ENCODE peak calls at places on chromosomes 12 and 14, in seven cellular contexts. P is WTC11, H is heart right ventricle, L is GM13976, N is Panc1, Q is cardiac muscle cell, T is MCF 10A. Y is an unnamed sample.

GRCh38 chr14:55508676-55509075 is 68.3 kb upstream of the TBPL2 start:
- DNase-seq in P (no peak), H (no peak), L (no peak), N (no peak), Q (no peak), T (no peak), Y (no peak)

GRCh38 chr12:82682851-82683261 is 3.9 kb upstream of the TMTC2 start:
- DNase-seq in P (no peak), H (no peak), L (no peak), N (no peak), Q (no peak), T (peak; percentile 54), Y (no peak)

GRCh38 chr14:53740570-53740969 is 216.1 kb downstream of the BMP4 start:
- DNase-seq in P (no peak), H (no peak), L (no peak), N (no peak), Q (no peak), T (no peak), Y (no peak)

GRCh38 chr12:27185234-27186045 is 58.6 kb upstream of the STK38L start:
- DNase-seq in P (no peak), H (no peak), L (no peak), N (no peak), Q (no peak), T (no peak), Y (no peak)

GRCh38 chr12:29713729-29714128 is 70.0 kb downstream of the TMTC1 start:
- DNase-seq in P (no peak), H (no peak), L (no peak), N (no peak), Q (no peak), T (peak; percentile 62), Y (no peak)

GRCh38 chr12:122861586-122861970 is 26.3 kb downstream of the HIP1R start:
- DNase-seq in P (peak; percentile 10), H (no peak), L (no peak), N (no peak), Q (no peak), T (no peak), Y (no peak)

GRCh38 chr14:29759521-29760340 is 167.9 kb downstream of the PRKD1 start:
- DNase-seq in P (no peak), H (no peak), L (no peak), N (no peak), Q (no peak), T (no peak), Y (no peak)

GRCh38 chr12:68367903-68368302 is 35.7 kb upstream of the MDM1 start:
- DNase-seq in P (no peak), H (no peak), L (no peak), N (no peak), Q (no peak), T (no peak), Y (no peak)

GRCh38 chr14:100537701-100538565 is 49.3 kb downstream of the BEGAIN start:
- DNase-seq in P (peak; percentile 20), H (no peak), L (no peak), N (no peak), Q (no peak), T (no peak), Y (no peak)

GRCh38 chr12:43282106-43282505 is 269.9 kb downstream of the ADAMTS20 start:
- DNase-seq in P (no peak), H (no peak), L (no peak), N (no peak), Q (peak; percentile 34), T (peak; percentile 28), Y (no peak)

GRCh38 chr14:92503756-92504491 is 9.7 kb upstream of the RIN3 start:
- DNase-seq in P (no peak), H (no peak), L (no peak), N (peak; percentile 68), Q (peak; percentile 37), T (peak; percentile 70), Y (no peak)

GRCh38 chr12:124109760-124110159 is 136.7 kb downstream of the ZNF664 start:
- DNase-seq in P (peak; percentile 51), H (no peak), L (peak; percentile 58), N (no peak), Q (no peak), T (peak; percentile 43), Y (no peak)

GRCh38 chr12:118124333-118124874 is 11.5 kb upstream of the PEBP1 start:
- DNase-seq in P (no peak), H (no peak), L (no peak), N (no peak), Q (no peak), T (no peak), Y (no peak)

GRCh38 chr14:103301512-103302197 is 32.4 kb upstream of the EIF5 start:
- DNase-seq in P (no peak), H (no peak), L (no peak), N (no peak), Q (no peak), T (peak; percentile 32), Y (no peak)

GRCh38 chr14:53885241-53885640 is 71.4 kb downstream of the BMP4 start:
- DNase-seq in P (no peak), H (no peak), L (no peak), N (no peak), Q (no peak), T (no peak), Y (no peak)

GRCh38 chr12:66176525-66176924 is 6.7 kb upstream of the TMBIM4 start:
- DNase-seq in P (no peak), H (no peak), L (no peak), N (no peak), Q (no peak), T (no peak), Y (no peak)

GRCh38 chr12:132066345-132066685 is 77.8 kb downstream of the DDX51 start:
- DNase-seq in P (no peak), H (no peak), L (peak; percentile 74), N (no peak), Q (no peak), T (no peak), Y (no peak)

GRCh38 chr12:124681779-124682391 is 114.5 kb upstream of the NCOR2 start:
- DNase-seq in P (no peak), H (peak; percentile 78), L (no peak), N (peak; percentile 75), Q (no peak), T (peak; percentile 41), Y (no peak)

DNA sequence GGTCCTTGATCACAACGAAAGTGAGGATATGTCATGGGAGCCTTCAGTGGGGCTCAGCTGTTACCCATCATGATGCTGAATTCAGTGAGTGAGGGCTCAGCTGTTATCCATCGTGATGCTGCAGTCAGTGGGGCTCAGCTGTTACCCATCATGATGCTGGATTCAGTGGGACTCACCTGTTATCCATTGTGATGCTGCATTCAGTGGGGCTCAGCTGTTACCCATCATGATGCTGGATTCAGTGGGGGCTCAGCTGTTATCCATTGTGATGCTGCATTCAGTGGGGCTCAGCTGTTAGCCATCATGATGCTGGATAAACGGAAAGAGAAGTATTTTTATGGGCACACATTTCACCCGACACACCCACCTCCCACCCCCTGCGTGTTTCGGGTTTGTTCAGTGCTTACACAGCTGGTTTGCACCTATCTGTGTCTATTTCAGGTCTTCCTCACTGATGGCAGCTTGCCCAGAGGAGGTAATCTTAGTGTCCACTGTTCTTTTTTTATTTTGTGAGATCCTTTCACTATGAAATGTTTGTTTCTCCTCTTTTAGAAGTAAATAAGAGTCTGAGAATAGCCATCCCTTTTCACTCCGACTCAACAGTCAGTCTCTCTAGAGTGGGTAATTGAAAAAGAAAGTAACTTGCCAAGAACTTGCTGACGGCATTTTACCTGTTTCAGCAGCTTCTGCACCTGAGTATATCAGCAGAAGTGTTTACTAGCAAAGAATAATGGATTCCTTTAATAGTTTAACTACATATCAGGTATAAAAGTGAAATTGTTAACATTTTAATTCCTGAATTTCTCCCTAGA is 183.0 kb downstream of the ERC1 start:
- DNase-seq in P (no peak), H (no peak), L (no peak), N (no peak), Q (no peak), T (no peak), Y (no peak)
- TF ChIP-seq CTCF in P (no peak), H (no peak), L (no peak), N (no peak), Q (no peak), T (no peak), Y (no peak)

DNA sequence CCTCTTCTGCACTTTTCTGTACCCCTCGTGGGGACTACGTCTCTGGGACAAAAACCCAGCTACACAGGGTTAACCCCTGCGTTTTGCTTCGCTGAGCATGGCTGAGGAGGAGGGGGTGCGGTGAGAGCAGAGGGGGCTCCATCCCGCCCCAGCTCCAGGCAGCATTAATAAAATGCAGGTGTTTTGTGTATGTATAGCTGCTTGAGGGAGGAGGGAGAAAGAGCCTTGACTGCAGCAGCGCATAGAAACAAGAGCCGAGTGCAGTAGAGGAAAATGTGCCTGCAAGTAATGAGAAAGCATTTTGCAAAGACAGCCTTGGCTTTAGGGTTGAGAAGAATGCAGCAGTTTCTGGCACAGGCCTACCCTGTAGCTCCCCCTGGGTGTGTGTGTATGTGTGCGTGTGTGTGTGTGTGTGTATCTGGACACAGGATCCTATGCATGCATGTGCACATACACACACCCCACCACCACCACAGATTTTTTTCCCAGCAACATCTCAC is 103.9 kb downstream of the ZFP36L1 start:
- DNase-seq in P (no peak), H (no peak), L (no peak), N (no peak), Q (no peak), T (no peak), Y (no peak)
- TF ChIP-seq CTCF in P (no peak), H (no peak), L (no peak), N (no peak), Q (peak; percentile 30), T (no peak), Y (no peak)

DNA sequence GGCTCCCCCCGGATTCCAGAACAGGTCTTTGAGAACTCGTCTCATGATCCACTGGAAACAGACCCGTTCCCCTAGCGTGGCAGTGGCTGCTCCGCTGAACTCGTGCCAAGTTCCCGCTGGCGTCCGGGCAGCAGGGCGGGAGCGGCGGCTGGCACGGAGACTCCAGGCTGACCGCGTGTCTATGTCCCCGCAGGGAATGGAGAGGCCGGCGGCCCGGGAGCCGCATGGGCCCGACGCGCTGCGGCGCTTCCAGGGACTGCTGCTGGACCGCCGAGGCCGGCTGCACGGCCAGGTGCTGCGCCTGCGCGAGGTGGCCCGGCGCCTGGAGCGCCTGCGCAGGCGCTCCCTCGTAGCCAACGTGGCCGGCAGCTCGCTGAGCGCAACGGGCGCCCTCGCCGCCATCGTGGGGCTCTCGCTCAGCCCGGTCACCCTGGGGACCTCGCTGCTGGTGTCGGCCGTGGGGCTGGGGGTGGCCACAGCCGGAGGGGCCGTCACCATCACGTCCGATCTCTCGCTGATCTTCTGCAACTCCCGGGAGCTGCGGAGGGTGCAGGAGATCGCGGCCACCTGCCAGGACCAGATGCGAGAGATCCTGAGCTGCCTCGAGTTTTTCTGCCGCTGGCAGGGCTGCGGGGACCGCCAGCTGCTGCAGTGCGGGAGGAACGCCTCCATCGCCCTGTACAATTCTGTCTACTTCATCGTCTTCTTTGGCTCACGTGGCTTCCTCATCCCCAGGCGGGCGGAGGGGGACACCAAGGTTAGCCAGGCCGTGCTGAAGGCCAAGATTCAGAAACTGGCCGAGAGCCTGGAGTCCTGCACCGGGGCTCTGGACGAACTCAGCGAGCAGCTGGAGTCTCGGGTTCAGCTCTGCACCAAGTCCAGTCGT is 1.5 kb downstream of the APOLD1 start:
- DNase-seq in P (peak; percentile 71), H (peak; percentile 90), L (peak; percentile 96), N (no peak), Q (peak; percentile 85), T (peak; percentile 75), Y (peak; percentile 61)
- TF ChIP-seq CTCF in P (no peak), H (no peak), L (no peak), N (no peak), Q (no peak), T (peak; percentile 17), Y (peak; percentile 32)

DNA sequence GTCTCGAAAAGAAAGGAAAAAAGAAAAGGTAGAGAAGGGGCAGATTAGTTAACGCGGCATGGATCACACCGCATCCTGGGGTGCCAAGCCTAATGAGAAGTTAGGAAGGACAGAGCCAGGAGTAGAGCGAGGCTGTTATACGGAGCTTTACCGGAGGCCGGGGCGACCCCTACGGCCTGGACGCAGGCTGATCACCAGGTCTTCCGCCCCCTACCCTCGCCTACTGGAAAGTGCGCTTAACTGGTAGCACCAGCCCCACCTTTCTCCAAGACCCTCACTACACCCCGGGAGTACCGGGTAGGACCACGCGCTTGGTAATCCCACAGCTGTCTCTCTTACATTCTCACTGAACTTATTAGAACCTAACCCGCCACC is 33.8 kb downstream of the WBP11 start:
- DNase-seq in P (peak; percentile 78), H (peak; percentile 30), L (peak; percentile 27), N (no peak), Q (peak; percentile 66), T (no peak), Y (peak; percentile 60)
- TF ChIP-seq CTCF in P (no peak), H (no peak), L (no peak), N (no peak), Q (no peak), T (no peak), Y (no peak)